ENCODE peak calls at places on chromosomes 6 and 20, in eight cellular contexts. X is PC-3; F is HFF-Myc; Y is CD8-positive, alpha-beta T cell; A is fibroblast of lung; E is spleen; D is fibroblast of mammary gland; T is pancreas. B is an unnamed sample.

GRCh38 chr20:41373851-41374567 is 7.4 kb upstream of the EMILIN3 start:
- DNase-seq in X (no peak), F (no peak), Y (no peak), A (no peak), E (no peak), D (no peak), T (no peak), B (no peak)

GRCh38 chr6:72579865-72580264 is 42.0 kb upstream of the KCNQ5 start:
- DNase-seq in X (no peak), F (no peak), Y (no peak), A (peak; percentile 2), E (no peak), D (peak; percentile 35), T (no peak), B (no peak)

GRCh38 chr20:33672426-33673114 is 1.7 kb downstream of the NECAB3 start:
- DNase-seq in X (no peak), F (no peak), Y (no peak), A (no peak), E (no peak), D (peak; percentile 18), T (peak; percentile 39), B (peak; percentile 60)

GRCh38 chr6:73519943-73520687 is 717 bp downstream of the EEF1A1 start:
- DNase-seq in X (peak; percentile 43), F (no peak), Y (peak; percentile 60), A (peak; percentile 80), E (peak; percentile 96), D (peak; percentile 75), T (peak; percentile 79), B (peak; percentile 87)

GRCh38 chr6:156998824-156999330 is 221.7 kb downstream of the ARID1B start:
- DNase-seq in X (no peak), F (no peak), Y (no peak), A (no peak), E (no peak), D (no peak), T (no peak), B (no peak)

GRCh38 chr6:43228951-43229802 is at the start of gene DNPH1:
- DNase-seq in X (peak; percentile 80), F (peak; percentile 25), Y (peak; percentile 71), A (peak; percentile 56), E (peak; percentile 95), D (peak; percentile 54), T (peak; percentile 88), B (peak; percentile 63)

GRCh38 chr20:18166241-18166881 is 28.7 kb downstream of the KAT14 start:
- DNase-seq in X (no peak), F (no peak), Y (no peak), A (no peak), E (no peak), D (no peak), T (no peak), B (no peak)

GRCh38 chr6:140201787-140202458 is 827.5 kb upstream of the CITED2 start:
- DNase-seq in X (peak; percentile 48), F (no peak), Y (no peak), A (no peak), E (no peak), D (no peak), T (no peak), B (no peak)

GRCh38 chr6:56547687-56548086 is 95.0 kb downstream of the DST start:
- DNase-seq in X (no peak), F (no peak), Y (no peak), A (no peak), E (no peak), D (no peak), T (no peak), B (no peak)

GRCh38 chr6:123909989-123910388 is 106.3 kb downstream of the NKAIN2 start:
- DNase-seq in X (no peak), F (no peak), Y (no peak), A (no peak), E (no peak), D (no peak), T (no peak), B (no peak)

GRCh38 chr6:147974376-147974775 is 368.3 kb upstream of the SASH1 start:
- DNase-seq in X (peak; percentile 77), F (peak; percentile 22), Y (no peak), A (no peak), E (no peak), D (peak; percentile 16), T (no peak), B (peak; percentile 89)

GRCh38 chr20:63495771-63496403 is 3.0 kb downstream of the EEF1A2 start:
- DNase-seq in X (peak; percentile 51), F (no peak), Y (peak; percentile 76), A (peak; percentile 43), E (peak; percentile 94), D (peak; percentile 24), T (peak; percentile 72), B (peak; percentile 44)

GRCh38 chr6:19415605-19416326 is 421.4 kb upstream of the ID4 start:
- DNase-seq in X (peak; percentile 92), F (no peak), Y (no peak), A (peak; percentile 49), E (no peak), D (peak; percentile 69), T (no peak), B (peak; percentile 54)

GRCh38 chr20:60060006-60060557 is 101.9 kb downstream of the CDH26 start:
- DNase-seq in X (no peak), F (no peak), Y (no peak), A (no peak), E (no peak), D (no peak), T (no peak), B (no peak)

GRCh38 chr6:1042583-1043457 is 269.1 kb upstream of the FOXQ1 start:
- DNase-seq in X (no peak), F (no peak), Y (no peak), A (no peak), E (no peak), D (no peak), T (peak; percentile 5), B (no peak)

GRCh38 chr6:45479834-45480696 is 102.3 kb upstream of the SUPT3H start:
- DNase-seq in X (no peak), F (peak; percentile 43), Y (no peak), A (peak; percentile 94), E (no peak), D (peak; percentile 94), T (no peak), B (peak; percentile 97)

GRCh38 chr6:10073326-10073725 is 341.5 kb downstream of the TFAP2A start:
- DNase-seq in X (no peak), F (no peak), Y (no peak), A (no peak), E (no peak), D (no peak), T (no peak), B (no peak)

GRCh38 chr6:136251394-136251793 is 1.3 kb upstream of the MTFR2 start:
- DNase-seq in X (no peak), F (no peak), Y (no peak), A (no peak), E (no peak), D (no peak), T (no peak), B (no peak)

GRCh38 chr6:36268478-36269248 is 1.2 kb upstream of the PNPLA1 start:
- DNase-seq in X (no peak), F (no peak), Y (no peak), A (peak; percentile 26), E (no peak), D (peak; percentile 17), T (no peak), B (peak; percentile 52)

GRCh38 chr6:106767271-106767670 is 137.9 kb downstream of the QRSL1 start:
- DNase-seq in X (no peak), F (no peak), Y (no peak), A (no peak), E (no peak), D (no peak), T (no peak), B (no peak)

GRCh38 chr6:139109558-139109957 is 25.3 kb upstream of the HECA start:
- DNase-seq in X (peak; percentile 43), F (no peak), Y (no peak), A (peak; percentile 35), E (no peak), D (peak; percentile 55), T (no peak), B (peak; percentile 62)

GRCh38 chr6:113182370-113183141 is 674.6 kb upstream of the MARCKS start:
- DNase-seq in X (peak; percentile 85), F (peak; percentile 80), Y (no peak), A (peak; percentile 71), E (no peak), D (peak; percentile 83), T (no peak), B (peak; percentile 86)

GRCh38 chr6:113185299-113185698 is 671.8 kb upstream of the MARCKS start:
- DNase-seq in X (no peak), F (no peak), Y (no peak), A (no peak), E (no peak), D (no peak), T (no peak), B (no peak)

GRCh38 chr6:113181164-113181563 is 676.0 kb upstream of the MARCKS start:
- DNase-seq in X (no peak), F (no peak), Y (no peak), A (no peak), E (no peak), D (no peak), T (no peak), B (no peak)

GRCh38 chr6:113184736-113185135 is 672.4 kb upstream of the MARCKS start:
- DNase-seq in X (no peak), F (peak; percentile 30), Y (no peak), A (peak; percentile 26), E (no peak), D (no peak), T (peak; percentile 47), B (no peak)

DNA sequence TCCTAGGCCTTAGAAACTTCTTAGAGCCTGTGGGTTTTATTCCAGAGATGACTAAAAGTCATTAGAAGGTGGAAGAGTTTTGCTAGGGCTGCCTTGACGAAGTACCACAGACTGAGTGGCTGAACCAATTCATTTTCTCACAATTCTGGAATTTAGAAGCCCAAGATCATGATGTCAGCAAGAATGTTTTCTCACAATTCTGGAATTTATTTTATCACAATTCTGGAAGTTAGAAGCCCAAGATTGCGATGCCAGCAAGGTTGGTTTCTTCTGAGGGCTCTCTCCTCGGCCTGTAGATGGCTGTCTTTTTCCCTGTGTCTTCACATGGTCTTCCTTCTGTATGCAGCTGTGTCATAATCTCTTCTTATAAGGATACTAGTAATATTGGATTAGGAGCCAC is 672.9 kb upstream of the MARCKS start:
- DNase-seq in X (no peak), F (no peak), Y (no peak), A (peak; percentile 43), E (no peak), D (peak; percentile 78), T (no peak), B (peak; percentile 86)
- TF ChIP-seq CTCF in X (no peak), F (no peak), Y (no peak), A (no peak), E (no peak), D (peak; percentile 5), T (no peak), B (peak; percentile 38)

GRCh38 chr6:11276911-11277274 is 44.4 kb upstream of the NEDD9 start:
- DNase-seq in X (peak; percentile 44), F (peak; percentile 9), Y (no peak), A (no peak), E (no peak), D (no peak), T (no peak), B (no peak)
- H3K4me3 ChIP-seq in X (no peak overlapping the region), F (no peak overlapping the region), Y (no peak overlapping the region), A (no peak overlapping the region), E (no peak overlapping the region), D (no peak overlapping the region), T (no peak overlapping the region), B (no peak overlapping the region)

GRCh38 chr6:129350278-129350677 is 359.7 kb downstream of the ARHGAP18 start:
- DNase-seq in X (no peak), F (no peak), Y (no peak), A (no peak), E (no peak), D (no peak), T (no peak), B (no peak)
- TF ChIP-seq CTCF in X (no peak), F (no peak), Y (no peak), A (no peak), E (no peak), D (no peak), T (no peak), B (no peak)

GRCh38 chr6:155106456-155107107 is 111.5 kb downstream of the TIAM2 start:
- DNase-seq in X (no peak), F (no peak), Y (no peak), A (no peak), E (no peak), D (no peak), T (no peak), B (peak; percentile 21)
- H3K4me3 ChIP-seq in X (no peak overlapping the region), F (no peak overlapping the region), Y (no peak overlapping the region), A (no peak overlapping the region), E (no peak overlapping the region), D (no peak overlapping the region), T (no peak overlapping the region), B (no peak overlapping the region)

B was measured in choroid plexus epithelial cell.